ENCODE peak calls at places on chromosomes 16 and 17, in nine cellular contexts. One of them, this sample, is unnamed.
A peak's percentile ranks its signal among the peaks of the same experiment; 100 is the strongest.

GRCh38 chr17:75773121-75773807 is 8.3 kb upstream of the GALK1 start:
- DNase-seq in sigmoid colon: peak; percentile 69
- DNase-seq in GM12878: no peak
- DNase-seq in AG04450: no peak
- DNase-seq in ovary: no peak
- DNase-seq in endothelial cell of umbilical vein: no peak
- DNase-seq in left ventricle myocardium inferior: no peak
- DNase-seq in cardiac muscle cell: no peak
- DNase-seq in thoracic aorta: no peak
- DNase-seq in this sample: peak; percentile 66

GRCh38 chr16:52914428-52914827 is 138.3 kb downstream of the CHD9NB start:
- DNase-seq in AG04450: no peak
- DNase-seq in endothelial cell of umbilical vein: no peak
- DNase-seq in thoracic aorta: no peak
- DNase-seq in cardiac muscle cell: no peak
- DNase-seq in left ventricle myocardium inferior: no peak
- DNase-seq in sigmoid colon: no peak
- DNase-seq in GM12878: no peak
- DNase-seq in ovary: no peak
- DNase-seq in this sample: no peak

GRCh38 chr16:28110074-28110473 is 46.6 kb upstream of the GSG1L start:
- DNase-seq in endothelial cell of umbilical vein: no peak
- DNase-seq in AG04450: no peak
- DNase-seq in thoracic aorta: no peak
- DNase-seq in left ventricle myocardium inferior: no peak
- DNase-seq in ovary: no peak
- DNase-seq in GM12878: no peak
- DNase-seq in cardiac muscle cell: no peak
- DNase-seq in sigmoid colon: no peak
- DNase-seq in this sample: no peak

GRCh38 chr17:38898812-38899348 is 26.5 kb upstream of the LASP1NB start:
- DNase-seq in endothelial cell of umbilical vein: peak; percentile 41
- DNase-seq in thoracic aorta: no peak
- DNase-seq in left ventricle myocardium inferior: no peak
- DNase-seq in AG04450: no peak
- DNase-seq in ovary: no peak
- DNase-seq in GM12878: peak; percentile 64
- DNase-seq in sigmoid colon: no peak
- DNase-seq in cardiac muscle cell: no peak
- DNase-seq in this sample: peak; percentile 34

GRCh38 chr17:38815576-38816193 is 9.4 kb downstream of the CWC25 start:
- DNase-seq in sigmoid colon: no peak
- DNase-seq in AG04450: no peak
- DNase-seq in cardiac muscle cell: no peak
- DNase-seq in endothelial cell of umbilical vein: no peak
- DNase-seq in left ventricle myocardium inferior: no peak
- DNase-seq in GM12878: no peak
- DNase-seq in ovary: no peak
- DNase-seq in thoracic aorta: no peak
- DNase-seq in this sample: no peak

GRCh38 chr17:40559954-40560591 is 5.2 kb downstream of the CCR7 start:
- DNase-seq in endothelial cell of umbilical vein: peak; percentile 88
- DNase-seq in left ventricle myocardium inferior: peak; percentile 88
- DNase-seq in cardiac muscle cell: peak; percentile 91
- DNase-seq in ovary: peak; percentile 96
- DNase-seq in sigmoid colon: peak; percentile 96
- DNase-seq in thoracic aorta: peak; percentile 60
- DNase-seq in GM12878: peak; percentile 72
- DNase-seq in AG04450: peak; percentile 89
- DNase-seq in this sample: peak; percentile 88

GRCh38 chr16:14286381-14287230 is 215.5 kb downstream of the MRTFB start:
- DNase-seq in cardiac muscle cell: no peak
- DNase-seq in thoracic aorta: no peak
- DNase-seq in AG04450: no peak
- DNase-seq in sigmoid colon: no peak
- DNase-seq in GM12878: no peak
- DNase-seq in endothelial cell of umbilical vein: peak; percentile 46
- DNase-seq in left ventricle myocardium inferior: no peak
- DNase-seq in ovary: no peak
- DNase-seq in this sample: peak; percentile 58

GRCh38 chr16:11386791-11387546 is 41.7 kb downstream of the RMI2 start:
- DNase-seq in thoracic aorta: no peak
- DNase-seq in sigmoid colon: no peak
- DNase-seq in ovary: no peak
- DNase-seq in cardiac muscle cell: peak; percentile 69
- DNase-seq in endothelial cell of umbilical vein: peak; percentile 13
- DNase-seq in left ventricle myocardium inferior: no peak
- DNase-seq in AG04450: no peak
- DNase-seq in GM12878: no peak
- DNase-seq in this sample: peak; percentile 58

GRCh38 chr17:62573480-62574117 is 53.9 kb upstream of the MRC2 start:
- DNase-seq in GM12878: no peak
- DNase-seq in sigmoid colon: no peak
- DNase-seq in left ventricle myocardium inferior: no peak
- DNase-seq in ovary: no peak
- DNase-seq in cardiac muscle cell: no peak
- DNase-seq in endothelial cell of umbilical vein: peak; percentile 61
- DNase-seq in thoracic aorta: no peak
- DNase-seq in AG04450: no peak
- DNase-seq in this sample: no peak

GRCh38 chr17:58046230-58047094 is 36.8 kb upstream of the DYNLL2 start:
- DNase-seq in cardiac muscle cell: peak; percentile 47
- DNase-seq in GM12878: no peak
- DNase-seq in AG04450: no peak
- DNase-seq in endothelial cell of umbilical vein: no peak
- DNase-seq in thoracic aorta: no peak
- DNase-seq in left ventricle myocardium inferior: peak; percentile 22
- DNase-seq in ovary: no peak
- DNase-seq in sigmoid colon: no peak
- DNase-seq in this sample: no peak

GRCh38 chr17:17669081-17669850 is 12.0 kb upstream of the RAI1 start:
- DNase-seq in sigmoid colon: no peak
- DNase-seq in ovary: no peak
- DNase-seq in cardiac muscle cell: no peak
- DNase-seq in left ventricle myocardium inferior: no peak
- DNase-seq in endothelial cell of umbilical vein: no peak
- DNase-seq in GM12878: no peak
- DNase-seq in thoracic aorta: no peak
- DNase-seq in AG04450: no peak
- DNase-seq in this sample: peak; percentile 34

GRCh38 chr17:2797632-2798031 is 1.4 kb downstream of the RAP1GAP2 start:
- DNase-seq in endothelial cell of umbilical vein: no peak
- DNase-seq in cardiac muscle cell: no peak
- DNase-seq in AG04450: no peak
- DNase-seq in ovary: no peak
- DNase-seq in sigmoid colon: no peak
- DNase-seq in left ventricle myocardium inferior: no peak
- DNase-seq in GM12878: no peak
- DNase-seq in thoracic aorta: no peak
- DNase-seq in this sample: no peak

GRCh38 chr16:52825882-52826281 is 226.8 kb downstream of the CHD9NB start:
- DNase-seq in ovary: no peak
- DNase-seq in thoracic aorta: no peak
- DNase-seq in endothelial cell of umbilical vein: no peak
- DNase-seq in left ventricle myocardium inferior: no peak
- DNase-seq in sigmoid colon: no peak
- DNase-seq in cardiac muscle cell: peak; percentile 64
- DNase-seq in AG04450: no peak
- DNase-seq in GM12878: no peak
- DNase-seq in this sample: no peak

GRCh38 chr17:65455972-65456343 is 105.5 kb downstream of the AXIN2 start:
- DNase-seq in GM12878: no peak
- DNase-seq in ovary: peak; percentile 22
- DNase-seq in thoracic aorta: no peak
- DNase-seq in AG04450: no peak
- DNase-seq in left ventricle myocardium inferior: no peak
- DNase-seq in endothelial cell of umbilical vein: peak; percentile 20
- DNase-seq in sigmoid colon: no peak
- DNase-seq in cardiac muscle cell: peak; percentile 49
- DNase-seq in this sample: no peak

GRCh38 chr16:88747588-88748301 is 37.3 kb downstream of the PIEZO1 start:
- DNase-seq in AG04450: no peak
- DNase-seq in sigmoid colon: no peak
- DNase-seq in ovary: no peak
- DNase-seq in left ventricle myocardium inferior: no peak
- DNase-seq in cardiac muscle cell: no peak
- DNase-seq in GM12878: no peak
- DNase-seq in endothelial cell of umbilical vein: no peak
- DNase-seq in thoracic aorta: no peak
- DNase-seq in this sample: no peak

DNA sequence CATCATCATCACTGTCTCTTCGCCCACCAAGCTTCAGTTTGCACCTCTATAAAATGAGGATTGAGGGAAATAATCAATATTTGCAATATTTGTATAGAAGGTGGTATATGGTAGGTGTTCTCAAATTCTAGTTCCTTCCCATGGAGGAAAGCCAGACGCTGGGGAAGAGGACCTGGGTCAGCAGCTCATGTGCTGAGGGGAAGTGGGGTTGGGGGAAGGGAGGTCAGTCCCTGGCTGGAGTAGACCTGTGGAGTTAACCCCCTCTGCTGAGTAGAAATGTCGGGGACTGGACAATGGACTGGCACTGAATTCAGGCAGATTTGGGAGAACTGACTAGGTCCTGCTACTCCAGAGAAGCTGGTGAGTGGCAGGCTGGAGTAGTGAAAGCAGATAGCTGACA is 12.8 kb upstream of the ITGB3 start:
- DNase-seq in thoracic aorta: no peak
- DNase-seq in GM12878: no peak
- DNase-seq in sigmoid colon: no peak
- DNase-seq in AG04450: no peak
- DNase-seq in endothelial cell of umbilical vein: peak; percentile 36
- DNase-seq in ovary: no peak
- DNase-seq in left ventricle myocardium inferior: no peak
- DNase-seq in cardiac muscle cell: no peak
- DNase-seq in this sample: no peak
- H3K27ac ChIP-seq in thoracic aorta: peak overlapping the region; percentile 91
- H3K27ac ChIP-seq in GM12878: no peak overlapping the region
- H3K27ac ChIP-seq in sigmoid colon: no peak overlapping the region
- H3K27ac ChIP-seq in AG04450: no peak overlapping the region
- H3K27ac ChIP-seq in endothelial cell of umbilical vein: peak overlapping the region; percentile 100
- H3K27ac ChIP-seq in ovary: no peak overlapping the region
- H3K27ac ChIP-seq in left ventricle myocardium inferior: peak overlapping the region; percentile 82
- H3K27ac ChIP-seq in cardiac muscle cell: peak overlapping the region; percentile 75
- H3K27ac ChIP-seq in this sample: no peak overlapping the region

GRCh38 chr17:45785373-45786193 is 1.5 kb downstream of the CRHR1 start:
- DNase-seq in sigmoid colon: no peak
- DNase-seq in ovary: no peak
- DNase-seq in endothelial cell of umbilical vein: no peak
- DNase-seq in cardiac muscle cell: no peak
- DNase-seq in thoracic aorta: no peak
- DNase-seq in GM12878: no peak
- DNase-seq in left ventricle myocardium inferior: no peak
- DNase-seq in AG04450: no peak
- DNase-seq in this sample: no peak

GRCh38 chr17:45788057-45788456 is 3.9 kb downstream of the CRHR1 start:
- DNase-seq in thoracic aorta: no peak
- DNase-seq in ovary: no peak
- DNase-seq in cardiac muscle cell: no peak
- DNase-seq in AG04450: no peak
- DNase-seq in sigmoid colon: no peak
- DNase-seq in GM12878: no peak
- DNase-seq in endothelial cell of umbilical vein: no peak
- DNase-seq in left ventricle myocardium inferior: no peak
- DNase-seq in this sample: no peak

GRCh38 chr17:45786349-45786748 is 2.2 kb downstream of the CRHR1 start:
- DNase-seq in ovary: no peak
- DNase-seq in cardiac muscle cell: no peak
- DNase-seq in left ventricle myocardium inferior: no peak
- DNase-seq in AG04450: no peak
- DNase-seq in thoracic aorta: no peak
- DNase-seq in endothelial cell of umbilical vein: no peak
- DNase-seq in GM12878: no peak
- DNase-seq in sigmoid colon: no peak
- DNase-seq in this sample: no peak

GRCh38 chr17:45787656-45788055 is 3.5 kb downstream of the CRHR1 start:
- DNase-seq in left ventricle myocardium inferior: no peak
- DNase-seq in cardiac muscle cell: no peak
- DNase-seq in GM12878: no peak
- DNase-seq in endothelial cell of umbilical vein: no peak
- DNase-seq in sigmoid colon: no peak
- DNase-seq in thoracic aorta: no peak
- DNase-seq in ovary: no peak
- DNase-seq in AG04450: no peak
- DNase-seq in this sample: no peak

DNA sequence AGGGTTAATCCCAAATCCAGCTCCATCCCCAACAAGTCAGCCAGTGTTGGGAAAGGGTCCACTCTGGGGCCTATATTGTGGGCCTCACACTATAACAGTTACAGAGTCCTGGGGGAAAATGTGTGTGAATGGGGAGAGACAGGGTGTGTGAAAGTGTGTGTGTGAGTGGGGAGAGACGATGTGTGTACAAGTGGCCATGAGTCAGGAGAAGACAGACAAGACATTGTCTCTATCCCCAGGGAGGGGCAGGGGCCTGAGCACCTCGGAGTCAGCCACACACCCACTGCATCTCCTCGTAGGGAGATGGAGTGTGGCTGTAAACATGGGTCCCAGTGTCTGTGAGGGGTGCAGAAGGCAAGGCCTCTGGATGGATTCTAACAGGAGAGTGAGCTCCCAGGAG is 2.9 kb downstream of the CRHR1 start:
- DNase-seq in left ventricle myocardium inferior: no peak
- DNase-seq in GM12878: no peak
- DNase-seq in cardiac muscle cell: no peak
- DNase-seq in AG04450: no peak
- DNase-seq in thoracic aorta: no peak
- DNase-seq in endothelial cell of umbilical vein: no peak
- DNase-seq in sigmoid colon: no peak
- DNase-seq in ovary: no peak
- DNase-seq in this sample: no peak
- H3K27me3 ChIP-seq in left ventricle myocardium inferior: peaks cover 100% of the 10 kb centered on the region
- H3K27me3 ChIP-seq in GM12878: peaks cover 13% of the 10 kb centered on the region
- H3K27me3 ChIP-seq in cardiac muscle cell: peaks cover 100% of the 10 kb centered on the region
- H3K27me3 ChIP-seq in AG04450: peaks cover 82% of the 10 kb centered on the region
- H3K27me3 ChIP-seq in thoracic aorta: peaks cover 17% of the 10 kb centered on the region
- H3K27me3 ChIP-seq in endothelial cell of umbilical vein: peaks cover 69% of the 10 kb centered on the region
- H3K27me3 ChIP-seq in sigmoid colon: peaks cover 39% of the 10 kb centered on the region
- H3K27me3 ChIP-seq in ovary: no peaks in the 10 kb centered on the region
- H3K27me3 ChIP-seq in this sample: peaks cover 29% of the 10 kb centered on the region

DNA sequence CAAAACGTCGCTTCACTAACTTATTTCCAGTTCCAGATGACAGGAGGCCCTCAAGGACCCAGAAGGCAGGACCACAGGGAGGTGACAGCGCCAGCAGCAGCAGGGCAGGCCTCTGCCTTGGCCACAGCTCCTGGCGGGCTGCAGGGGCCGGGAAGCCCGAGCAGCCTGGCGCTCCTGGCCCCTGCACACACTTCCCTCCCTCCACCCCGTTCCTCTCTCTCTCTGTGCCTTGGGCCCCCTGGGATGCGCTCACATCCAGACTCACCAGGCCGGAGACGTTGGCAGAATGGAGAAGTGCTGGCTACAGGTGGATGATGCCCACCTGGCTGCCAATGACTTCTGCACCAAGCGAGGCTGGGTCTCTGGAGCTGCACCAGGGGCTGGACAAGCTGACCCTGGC is 12.7 kb downstream of the ZNF594 start:
- DNase-seq in AG04450: no peak
- DNase-seq in endothelial cell of umbilical vein: no peak
- DNase-seq in GM12878: no peak
- DNase-seq in sigmoid colon: no peak
- DNase-seq in cardiac muscle cell: no peak
- DNase-seq in ovary: no peak
- DNase-seq in thoracic aorta: no peak
- DNase-seq in left ventricle myocardium inferior: no peak
- DNase-seq in this sample: no peak
- H3K9me3 ChIP-seq in AG04450: peaks cover 68% of the 10 kb centered on the region
- H3K9me3 ChIP-seq in endothelial cell of umbilical vein: peaks cover 26% of the 10 kb centered on the region
- H3K9me3 ChIP-seq in GM12878: peaks cover 44% of the 10 kb centered on the region
- H3K9me3 ChIP-seq in sigmoid colon: peaks cover 64% of the 10 kb centered on the region
- H3K9me3 ChIP-seq in cardiac muscle cell: peaks cover 13% of the 10 kb centered on the region
- H3K9me3 ChIP-seq in ovary: peaks cover 22% of the 10 kb centered on the region
- H3K9me3 ChIP-seq in thoracic aorta: peaks cover 83% of the 10 kb centered on the region
- H3K9me3 ChIP-seq in left ventricle myocardium inferior: peaks cover 98% of the 10 kb centered on the region
- H3K9me3 ChIP-seq in this sample: peaks cover 92% of the 10 kb centered on the region

GRCh38 chr17:1469231-1469852 is 13.3 kb upstream of the CRK start:
- DNase-seq in left ventricle myocardium inferior: no peak
- DNase-seq in endothelial cell of umbilical vein: no peak
- DNase-seq in ovary: no peak
- DNase-seq in AG04450: no peak
- DNase-seq in sigmoid colon: no peak
- DNase-seq in thoracic aorta: no peak
- DNase-seq in cardiac muscle cell: peak; percentile 61
- DNase-seq in GM12878: no peak
- DNase-seq in this sample: no peak
- H3K27ac ChIP-seq in left ventricle myocardium inferior: no peak overlapping the region
- H3K27ac ChIP-seq in endothelial cell of umbilical vein: no peak overlapping the region
- H3K27ac ChIP-seq in ovary: no peak overlapping the region
- H3K27ac ChIP-seq in AG04450: no peak overlapping the region
- H3K27ac ChIP-seq in sigmoid colon: no peak overlapping the region
- H3K27ac ChIP-seq in thoracic aorta: no peak overlapping the region
- H3K27ac ChIP-seq in cardiac muscle cell: no peak overlapping the region
- H3K27ac ChIP-seq in GM12878: no peak overlapping the region
- H3K27ac ChIP-seq in this sample: peak overlapping the region; percentile 56